ENCODE peak calls at places on chromosomes 6 and 20, in eight cellular contexts. J is NCI-H774, X is AG10803, H is iPS-NIHi11, U is NCI-H748 treated with DMSO at 0.1 percent for 48 hours, P is psoas muscle, D is iris pigment epithelial cell, O is T-helper 22 cell. Z is an unnamed sample.
A peak's percentile ranks its signal among the peaks of the same experiment; 100 is the strongest.

GRCh38 chr6:123226398-123226797 is 230.4 kb downstream of the CLVS2 start:
- DNase-seq in P (no peak), J (no peak), X (no peak), D (no peak), O (no peak), H (no peak), U (no peak), Z (no peak)

GRCh38 chr6:332671-333070 is 40.4 kb downstream of the DUSP22 start:
- DNase-seq in O (no peak), U (no peak), X (peak; percentile 60), P (no peak), D (peak; percentile 79), J (no peak), H (no peak), Z (no peak)

GRCh38 chr6:42726485-42727083 is 4.2 kb upstream of the PRPH2 start:
- DNase-seq in D (peak; percentile 92), H (peak; percentile 89), U (peak; percentile 80), P (peak; percentile 63), X (peak; percentile 93), O (peak; percentile 57), J (peak; percentile 71), Z (peak; percentile 95)

GRCh38 chr20:3068986-3069900 is 2.2 kb upstream of the OXT start:
- DNase-seq in J (peak; percentile 28), O (no peak), X (peak; percentile 23), H (no peak), D (peak; percentile 35), P (no peak), U (no peak), Z (peak; percentile 59)

GRCh38 chr20:1423625-1424106 is 30.8 kb upstream of the FKBP1A start:
- DNase-seq in X (peak; percentile 53), P (no peak), O (no peak), D (peak; percentile 85), H (peak; percentile 64), J (peak; percentile 86), U (no peak), Z (peak; percentile 98)

GRCh38 chr6:18277181-18278006 is 13.1 kb upstream of the DEK start:
- DNase-seq in O (no peak), P (peak; percentile 30), X (no peak), D (peak; percentile 15), H (peak; percentile 58), U (peak; percentile 37), J (no peak), Z (peak; percentile 66)

GRCh38 chr6:150929403-150929802 is 63.9 kb downstream of the MTHFD1L start:
- DNase-seq in U (no peak), P (no peak), O (no peak), D (peak; percentile 34), J (no peak), X (peak; percentile 32), H (no peak), Z (no peak)

GRCh38 chr6:163457637-163458561 is 43.4 kb downstream of the QKI start:
- DNase-seq in H (peak; percentile 21), P (peak; percentile 20), X (peak; percentile 94), U (no peak), D (peak; percentile 98), J (no peak), O (no peak), Z (peak; percentile 20)

GRCh38 chr20:20552076-20552475 is 160.4 kb downstream of the RALGAPA2 start:
- DNase-seq in O (no peak), P (no peak), H (no peak), U (peak; percentile 99), J (peak; percentile 45), D (no peak), X (no peak), Z (no peak)

GRCh38 chr6:109595998-109596397 is 95.0 kb downstream of the AK9 start:
- DNase-seq in O (no peak), U (peak; percentile 37), H (peak; percentile 42), X (peak; percentile 40), J (no peak), D (peak; percentile 66), P (no peak), Z (peak; percentile 66)

GRCh38 chr20:47915495-47915894 is 130.2 kb upstream of the SULF2 start:
- DNase-seq in U (no peak), H (no peak), J (no peak), X (no peak), P (no peak), O (no peak), D (no peak), Z (no peak)

GRCh38 chr6:157563611-157564284 is 182.8 kb downstream of the ZDHHC14 start:
- DNase-seq in P (no peak), H (no peak), U (no peak), D (no peak), J (no peak), X (peak; percentile 52), O (no peak), Z (no peak)

GRCh38 chr6:42007286-42007685 is 43.0 kb upstream of the TAF8 start:
- DNase-seq in P (no peak), D (no peak), H (no peak), J (no peak), O (no peak), U (no peak), X (no peak), Z (no peak)

GRCh38 chr6:169190144-169190584 is 63.5 kb downstream of the THBS2 start:
- DNase-seq in U (no peak), J (no peak), O (no peak), D (peak; percentile 87), P (peak; percentile 83), X (peak; percentile 99), H (no peak), Z (no peak)

GRCh38 chr6:13203145-13203544 is 125.2 kb downstream of the TBC1D7 start:
- DNase-seq in P (no peak), U (no peak), D (no peak), X (no peak), J (no peak), O (no peak), H (no peak), Z (no peak)

GRCh38 chr6:21265264-21266044 is 328.1 kb upstream of the SOX4 start:
- DNase-seq in P (no peak), O (no peak), H (no peak), X (peak; percentile 8), D (peak; percentile 74), J (no peak), U (no peak), Z (no peak)

GRCh38 chr20:18287546-18287914 is 797 bp upstream of the ZNF133 start:
- DNase-seq in P (no peak), O (no peak), J (no peak), X (no peak), H (no peak), U (no peak), D (no peak), Z (no peak)

GRCh38 chr6:30169658-30170614 is 6.6 kb downstream of the TRIM15 start:
- DNase-seq in D (peak; percentile 52), H (peak; percentile 54), X (peak; percentile 51), U (peak; percentile 42), O (no peak), J (no peak), P (no peak), Z (peak; percentile 83)

GRCh38 chr20:38126146-38126912 is 38.7 kb downstream of the TGM2 start:
- DNase-seq in H (no peak), D (no peak), J (no peak), X (no peak), P (no peak), U (no peak), O (no peak), Z (no peak)

GRCh38 chr6:98875375-98875774 is 41.0 kb downstream of the POU3F2 start:
- DNase-seq in D (no peak), P (no peak), J (no peak), H (no peak), U (no peak), X (no peak), O (no peak), Z (no peak)

GRCh38 chr6:161100072-161100471 is 108.5 kb downstream of the MAP3K4 start:
- DNase-seq in J (no peak), X (no peak), U (no peak), O (no peak), D (no peak), P (no peak), H (no peak), Z (no peak)

GRCh38 chr6:92967352-92967751 is 452.0 kb downstream of the EPHA7 start:
- DNase-seq in U (no peak), O (no peak), J (no peak), X (no peak), H (no peak), D (no peak), P (no peak), Z (peak; percentile 11)

GRCh38 chr6:29947292-29947980 is 5.1 kb downstream of the HLA-A start:
- DNase-seq in J (no peak), P (no peak), H (no peak), X (peak; percentile 43), D (no peak), U (no peak), O (no peak), Z (no peak)

GRCh38 chr20:8043687-8044278 is 24.2 kb upstream of the TMX4 start:
- DNase-seq in D (peak; percentile 51), P (no peak), O (no peak), X (peak; percentile 53), U (peak; percentile 91), J (peak; percentile 64), H (peak; percentile 75), Z (peak; percentile 84)

GRCh38 chr20:41889125-41889870 is 271.1 kb upstream of the CHD6 start:
- DNase-seq in H (peak; percentile 33), J (peak; percentile 7), O (no peak), P (no peak), U (peak; percentile 63), X (no peak), D (no peak), Z (peak; percentile 4)

GRCh38 chr20:20367681-20368413 is at the start of gene INSM1:
- DNase-seq in J (peak; percentile 91), P (no peak), H (peak; percentile 61), O (no peak), X (no peak), D (no peak), U (peak; percentile 100), Z (peak; percentile 75)

GRCh38 chr6:5379647-5380242 is 118.4 kb downstream of the FARS2 start:
- DNase-seq in O (no peak), D (peak; percentile 39), U (peak; percentile 32), H (peak; percentile 60), X (peak; percentile 25), J (peak; percentile 38), P (no peak), Z (peak; percentile 84)

GRCh38 chr6:82750570-82750969 is 315.1 kb downstream of the UBE3D start:
- DNase-seq in J (no peak), U (no peak), H (no peak), X (peak; percentile 85), P (no peak), D (peak; percentile 5), O (no peak), Z (no peak)

GRCh38 chr6:155340464-155341129 is 26.3 kb upstream of the TFB1M start:
- DNase-seq in J (no peak), H (peak; percentile 22), D (peak; percentile 80), O (no peak), X (peak; percentile 63), P (no peak), U (no peak), Z (peak; percentile 52)